ENCODE peak calls at places on chromosomes 5 and 9, in four cellular contexts. D is NCI-H1105 treated with DMSO at 0.1 percent for 48 hours, W is AG04450, Q is iris pigment epithelial cell. L is an unnamed sample.

GRCh38 chr9:88077071-88077617 is 61.1 kb downstream of the SPATA31C2 start:
- DNase-seq in D (no peak), W (no peak), Q (no peak), L (no peak)

GRCh38 chr9:99430301-99430700 is 208.2 kb downstream of the SEC61B start:
- DNase-seq in D (no peak), W (no peak), Q (peak; percentile 62), L (no peak)

GRCh38 chr5:139105621-139106071 is 92.5 kb downstream of the SIL1 start:
- DNase-seq in D (peak; percentile 74), W (no peak), Q (no peak), L (peak; percentile 51)

GRCh38 chr5:43041131-43041668 is 1.1 kb upstream of the ANXA2R start:
- DNase-seq in D (peak; percentile 61), W (no peak), Q (peak; percentile 92), L (peak; percentile 42)

GRCh38 chr9:33159058-33159759 is 7.9 kb downstream of the B4GALT1 start:
- DNase-seq in D (no peak), W (no peak), Q (peak; percentile 58), L (no peak)

GRCh38 chr9:4887556-4887955 is 94.8 kb downstream of the RCL1 start:
- DNase-seq in D (peak; percentile 82), W (no peak), Q (no peak), L (no peak)

GRCh38 chr5:175610381-175610780 is 47.5 kb upstream of the HRH2 start:
- DNase-seq in D (no peak), W (no peak), Q (no peak), L (no peak)

GRCh38 chr9:107919263-107919662 is 429.7 kb upstream of the KLF4 start:
- DNase-seq in D (no peak), W (no peak), Q (no peak), L (no peak)

GRCh38 chr5:179287071-179287470 is 58.2 kb downstream of the ADAMTS2 start:
- DNase-seq in D (no peak), W (no peak), Q (no peak), L (no peak)

GRCh38 chr5:37055383-37055990 is 178.9 kb downstream of the NIPBL start:
- DNase-seq in D (no peak), W (no peak), Q (no peak), L (no peak)

GRCh38 chr5:158953929-158954534 is 145.7 kb downstream of the EBF1 start:
- DNase-seq in D (no peak), W (no peak), Q (no peak), L (no peak)

GRCh38 chr9:109031241-109031640 is 17.9 kb upstream of the CTNNAL1 start:
- DNase-seq in D (no peak), W (no peak), Q (peak; percentile 83), L (no peak)

GRCh38 chr9:108478871-108479332 is 376.9 kb downstream of the ACTL7B start:
- DNase-seq in D (no peak), W (peak; percentile 66), Q (peak; percentile 95), L (no peak)

GRCh38 chr5:82011761-82012160 is 39.9 kb downstream of the ATG10 start:
- DNase-seq in D (no peak), W (peak; percentile 4), Q (peak; percentile 31), L (no peak)

GRCh38 chr5:116883875-116884274 is 309.3 kb upstream of the SEMA6A start:
- DNase-seq in D (no peak), W (no peak), Q (no peak), L (no peak)

GRCh38 chr9:113579270-113580040 is 115.9 kb downstream of the RGS3 start:
- DNase-seq in D (no peak), W (no peak), Q (peak; percentile 58), L (no peak)

GRCh38 chr9:14400658-14400995 is 86.7 kb upstream of the NFIB start:
- DNase-seq in D (peak; percentile 56), W (peak; percentile 34), Q (peak; percentile 90), L (peak; percentile 88)

GRCh38 chr9:81529556-81530193 is 159.7 kb downstream of the TLE1 start:
- DNase-seq in D (no peak), W (no peak), Q (peak; percentile 74), L (no peak)

GRCh38 chr9:117377046-117377445 is 37.8 kb downstream of the ASTN2 start:
- DNase-seq in D (no peak), W (no peak), Q (no peak), L (no peak)

GRCh38 chr9:36470891-36471290 is 70.8 kb upstream of the RNF38 start:
- DNase-seq in D (no peak), W (peak; percentile 33), Q (peak; percentile 81), L (no peak)

GRCh38 chr5:1106385-1107166 is 5.3 kb downstream of the SLC12A7 start:
- DNase-seq in D (no peak), W (no peak), Q (no peak), L (no peak)

GRCh38 chr5:122183098-122183794 is 53.9 kb downstream of the ZNF474 start:
- DNase-seq in D (no peak), W (no peak), Q (peak; percentile 85), L (peak; percentile 54)

GRCh38 chr5:137737349-137738256 is 1.7 kb upstream of the KLHL3 start:
- DNase-seq in D (no peak), W (no peak), Q (peak; percentile 61), L (no peak)

GRCh38 chr5:57441557-57441956 is 41.1 kb downstream of the ACTBL2 start:
- DNase-seq in D (no peak), W (peak; percentile 96), Q (peak; percentile 98), L (no peak)

GRCh38 chr5:150033334-150033733 is 32.8 kb downstream of the HMGXB3 start:
- DNase-seq in D (no peak), W (no peak), Q (no peak), L (no peak)